ENCODE peak calls at places on chromosomes 12 and 14, in nine cellular contexts. Y is foreskin fibroblast, Q is PC-3, A is AG09319, F is A549, C is bronchial epithelial cell, L is glutamatergic neuron, M is GM20000, Z is lower leg skin. D is an unnamed sample.

GRCh38 chr14:23094666-23095195 is at the start of gene ACIN1:
- DNase-seq in Y (peak), Q (peak), A (peak), F (peak), C (peak), L (no peak), M (peak), Z (no peak), D (peak)

GRCh38 chr12:53096089-53096741 is 1.3 kb upstream of the IGFBP6 start:
- DNase-seq in Y (peak), Q (peak), A (peak), F (no peak), C (peak), L (no peak), M (no peak), Z (peak), D (no peak)

GRCh38 chr14:101128478-101129450 is 225.2 kb upstream of the RTL1 start:
- DNase-seq in Y (no peak), Q (no peak), A (no peak), F (no peak), C (no peak), L (peak), M (no peak), Z (peak), D (no peak)

GRCh38 chr14:28297559-28297958 is 469.0 kb upstream of the FOXG1 start:
- DNase-seq in Y (no peak), Q (no peak), A (no peak), F (no peak), C (no peak), L (no peak), M (no peak), Z (no peak), D (no peak)

GRCh38 chr14:98162829-98163228 is 1109.2 kb downstream of the BCL11B start:
- DNase-seq in Y (no peak), Q (no peak), A (no peak), F (no peak), C (no peak), L (no peak), M (no peak), Z (no peak), D (no peak)

GRCh38 chr14:30983858-30984257 is 41.6 kb upstream of the AP4S1 start:
- DNase-seq in Y (no peak), Q (no peak), A (no peak), F (no peak), C (no peak), L (no peak), M (no peak), Z (no peak), D (no peak)

GRCh38 chr14:99563749-99564129 is 40.3 kb downstream of the CCDC85C start:
- DNase-seq in Y (no peak), Q (no peak), A (no peak), F (no peak), C (no peak), L (no peak), M (no peak), Z (no peak), D (no peak)

GRCh38 chr14:70714055-70714550 is 72.4 kb downstream of the TTC9 start:
- DNase-seq in Y (peak), Q (peak), A (peak), F (peak), C (peak), L (no peak), M (peak), Z (no peak), D (no peak)

GRCh38 chr14:66476964-66477363 is 9.2 kb upstream of the CCDC196 start:
- DNase-seq in Y (peak), Q (peak), A (no peak), F (peak), C (peak), L (no peak), M (no peak), Z (no peak), D (no peak)

GRCh38 chr12:101172316-101172715 is 37.7 kb downstream of the SLC5A8 start:
- DNase-seq in Y (peak), Q (no peak), A (no peak), F (peak), C (peak), L (peak), M (peak), Z (no peak), D (peak)

GRCh38 chr14:50319721-50320120 is 7.6 kb downstream of the DMAC2L start:
- DNase-seq in Y (no peak), Q (peak), A (no peak), F (no peak), C (peak), L (no peak), M (no peak), Z (no peak), D (no peak)

GRCh38 chr12:10213168-10214130 is 772 bp downstream of the GABARAPL1 start:
- DNase-seq in Y (peak), Q (peak), A (peak), F (peak), C (peak), L (peak), M (peak), Z (peak), D (peak)

GRCh38 chr14:85280074-85280473 is 249.9 kb upstream of the FLRT2 start:
- DNase-seq in Y (peak), Q (peak), A (no peak), F (peak), C (peak), L (no peak), M (no peak), Z (no peak), D (no peak)

GRCh38 chr14:89521988-89522387 is 105.0 kb upstream of the FOXN3 start:
- DNase-seq in Y (no peak), Q (no peak), A (no peak), F (no peak), C (no peak), L (no peak), M (no peak), Z (no peak), D (no peak)

GRCh38 chr12:6085841-6086240 is 38.6 kb downstream of the VWF start:
- DNase-seq in Y (no peak), Q (no peak), A (no peak), F (no peak), C (no peak), L (no peak), M (no peak), Z (peak), D (no peak)

GRCh38 chr12:118946256-118946655 is 35.1 kb upstream of the SRRM4 start:
- DNase-seq in Y (no peak), Q (no peak), A (no peak), F (no peak), C (no peak), L (no peak), M (no peak), Z (no peak), D (no peak)

GRCh38 chr14:67335781-67336180 is 23.8 kb downstream of the ATP6V1D start:
- DNase-seq in Y (no peak), Q (peak), A (no peak), F (peak), C (no peak), L (no peak), M (no peak), Z (no peak), D (no peak)

GRCh38 chr14:93928184-93929047 is 1.3 kb downstream of the FAM181A start:
- DNase-seq in Y (no peak), Q (no peak), A (no peak), F (no peak), C (no peak), L (no peak), M (no peak), Z (no peak), D (no peak)

GRCh38 chr14:51487848-51488247 is 163.9 kb upstream of the FRMD6 start:
- DNase-seq in Y (no peak), Q (no peak), A (no peak), F (no peak), C (no peak), L (no peak), M (no peak), Z (no peak), D (no peak)

GRCh38 chr14:106277503-106277902 is 751.1 kb downstream of the TMEM121 start:
- DNase-seq in Y (no peak), Q (no peak), A (no peak), F (no peak), C (no peak), L (no peak), M (peak), Z (no peak), D (peak)

GRCh38 chr12:132525833-132526455 is 36.0 kb downstream of the FBRSL1 start:
- DNase-seq in Y (no peak), Q (no peak), A (no peak), F (no peak), C (no peak), L (no peak), M (no peak), Z (no peak), D (no peak)

GRCh38 chr12:113221997-113222729 is 899 bp downstream of the TPCN1 start:
- DNase-seq in Y (no peak), Q (peak), A (no peak), F (no peak), C (no peak), L (peak), M (no peak), Z (no peak), D (no peak)

GRCh38 chr12:67415473-67415872 is 146.3 kb downstream of the CAND1 start:
- DNase-seq in Y (no peak), Q (peak), A (no peak), F (peak), C (peak), L (no peak), M (peak), Z (no peak), D (no peak)

GRCh38 chr12:118190266-118190665 is 54.3 kb downstream of the PEBP1 start:
- DNase-seq in Y (peak), Q (no peak), A (no peak), F (no peak), C (no peak), L (no peak), M (no peak), Z (no peak), D (no peak)

GRCh38 chr12:28065889-28066630 is 93.5 kb upstream of the PTHLH start:
- DNase-seq in Y (no peak), Q (no peak), A (no peak), F (no peak), C (no peak), L (no peak), M (no peak), Z (no peak), D (no peak)

GRCh38 chr14:105028251-105028927 is 7.5 kb upstream of the CDCA4 start:
- DNase-seq in Y (no peak), Q (peak), A (no peak), F (no peak), C (no peak), L (no peak), M (no peak), Z (no peak), D (no peak)

GRCh38 chr12:116406529-116406928 is 129.0 kb upstream of the MED13L start:
- DNase-seq in Y (peak), Q (peak), A (peak), F (peak), C (peak), L (peak), M (no peak), Z (peak), D (no peak)

GRCh38 chr12:116490481-116490880 is 68.7 kb upstream of the MAP1LC3B2 start:
- DNase-seq in Y (peak), Q (peak), A (no peak), F (no peak), C (peak), L (no peak), M (no peak), Z (no peak), D (no peak)

GRCh38 chr14:77561881-77562280 is 54.6 kb downstream of the SPTLC2 start:
- DNase-seq in Y (no peak), Q (no peak), A (no peak), F (no peak), C (no peak), L (no peak), M (no peak), Z (no peak), D (no peak)

GRCh38 chr12:70744133-70744532 is 106.9 kb upstream of the PTPRB start:
- DNase-seq in Y (no peak), Q (peak), A (no peak), F (no peak), C (peak), L (no peak), M (no peak), Z (no peak), D (no peak)

GRCh38 chr14:63787995-63788946 is 60.4 kb upstream of the SGPP1 start:
- DNase-seq in Y (no peak), Q (no peak), A (no peak), F (no peak), C (no peak), L (peak), M (no peak), Z (no peak), D (no peak)

GRCh38 chr12:4814485-4814884 is 94.3 kb downstream of the GALNT8 start:
- DNase-seq in Y (no peak), Q (no peak), A (no peak), F (no peak), C (no peak), L (no peak), M (no peak), Z (no peak), D (no peak)

GRCh38 chr12:75638792-75639191 is 127.4 kb upstream of the KRR1 start:
- DNase-seq in Y (no peak), Q (no peak), A (no peak), F (no peak), C (no peak), L (no peak), M (no peak), Z (no peak), D (no peak)

GRCh38 chr12:50927356-50927755 is 25.0 kb upstream of the HIGD1C start:
- DNase-seq in Y (no peak), Q (no peak), A (no peak), F (no peak), C (no peak), L (no peak), M (no peak), Z (no peak), D (no peak)

GRCh38 chr14:27427796-27428195 is 830.0 kb upstream of the NOVA1 start:
- DNase-seq in Y (no peak), Q (peak), A (no peak), F (peak), C (peak), L (no peak), M (no peak), Z (no peak), D (no peak)

DNA sequence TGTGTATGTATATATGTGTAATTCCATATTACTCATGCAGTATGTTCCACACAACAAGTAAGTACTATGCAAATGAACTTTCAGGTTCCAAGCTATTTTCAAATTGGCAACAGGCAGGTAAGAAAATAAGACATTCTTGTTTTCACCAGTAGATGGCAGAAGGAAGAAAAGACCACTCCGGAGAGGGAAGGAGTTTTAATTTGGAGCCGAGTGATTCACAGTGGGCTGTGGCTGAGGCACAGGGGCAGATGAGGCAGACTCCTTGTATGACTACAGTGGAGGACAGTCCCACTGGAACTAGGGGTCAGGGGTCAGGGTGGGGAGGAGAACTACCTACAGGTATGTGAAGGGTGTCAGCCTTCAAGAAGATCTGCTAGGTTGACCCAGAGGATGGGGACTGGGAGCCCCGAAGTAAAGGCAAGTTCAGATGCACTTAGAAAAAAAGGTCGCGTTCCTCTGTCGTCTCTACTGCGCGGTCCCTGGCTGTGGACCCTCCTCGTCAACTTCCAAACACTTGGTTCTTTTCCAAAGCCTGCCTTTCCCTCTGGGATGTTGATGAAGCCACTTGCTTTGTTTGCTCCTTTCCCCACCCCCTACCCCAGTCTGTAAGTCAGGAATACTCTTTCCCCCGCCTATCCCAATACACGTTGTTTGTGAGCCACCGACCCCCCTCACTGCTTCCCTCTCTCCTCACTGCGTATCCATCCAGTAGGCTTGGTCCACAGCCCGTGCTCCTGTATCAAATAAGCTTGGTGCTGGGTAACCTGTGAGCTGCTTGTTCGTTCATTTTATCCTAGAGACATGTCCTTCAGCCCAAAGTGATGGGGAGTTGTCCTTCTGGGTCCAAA is 24.1 kb downstream of the DDX47 start:
- DNase-seq in Y (peak), Q (peak), A (peak), F (peak), C (peak), L (no peak), M (peak), Z (peak), D (peak)
- TF ChIP-seq CTCF in Y (peak), Q (peak), A (peak), F (peak), C (peak), L (peak), M (peak), Z (no peak), D (peak)

DNA sequence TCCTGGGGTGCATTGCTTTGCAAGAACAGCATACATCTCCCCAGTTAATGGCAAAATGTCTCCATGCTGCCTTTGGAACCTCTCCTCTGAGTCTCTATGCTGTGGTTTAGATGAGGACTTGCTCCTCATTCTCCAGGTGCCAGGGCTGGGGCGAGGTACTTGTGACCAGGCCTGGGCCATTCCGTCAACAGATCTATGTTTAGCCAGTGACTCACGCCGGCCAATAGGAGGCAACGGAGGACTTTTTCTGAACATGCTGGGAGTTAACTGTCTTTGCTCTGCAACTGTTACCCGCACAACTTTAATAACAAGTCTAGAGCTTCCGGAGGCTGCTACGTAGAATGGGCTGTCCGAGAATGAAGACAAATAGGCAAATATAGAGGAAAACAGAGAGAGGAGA is 214.2 kb downstream of the GLT1D1 start:
- DNase-seq in Y (no peak), Q (no peak), A (no peak), F (no peak), C (no peak), L (no peak), M (no peak), Z (no peak), D (no peak)
- TF ChIP-seq CTCF in Y (no peak), Q (peak), A (no peak), F (no peak), C (no peak), L (no peak), M (no peak), Z (no peak), D (no peak)

DNA sequence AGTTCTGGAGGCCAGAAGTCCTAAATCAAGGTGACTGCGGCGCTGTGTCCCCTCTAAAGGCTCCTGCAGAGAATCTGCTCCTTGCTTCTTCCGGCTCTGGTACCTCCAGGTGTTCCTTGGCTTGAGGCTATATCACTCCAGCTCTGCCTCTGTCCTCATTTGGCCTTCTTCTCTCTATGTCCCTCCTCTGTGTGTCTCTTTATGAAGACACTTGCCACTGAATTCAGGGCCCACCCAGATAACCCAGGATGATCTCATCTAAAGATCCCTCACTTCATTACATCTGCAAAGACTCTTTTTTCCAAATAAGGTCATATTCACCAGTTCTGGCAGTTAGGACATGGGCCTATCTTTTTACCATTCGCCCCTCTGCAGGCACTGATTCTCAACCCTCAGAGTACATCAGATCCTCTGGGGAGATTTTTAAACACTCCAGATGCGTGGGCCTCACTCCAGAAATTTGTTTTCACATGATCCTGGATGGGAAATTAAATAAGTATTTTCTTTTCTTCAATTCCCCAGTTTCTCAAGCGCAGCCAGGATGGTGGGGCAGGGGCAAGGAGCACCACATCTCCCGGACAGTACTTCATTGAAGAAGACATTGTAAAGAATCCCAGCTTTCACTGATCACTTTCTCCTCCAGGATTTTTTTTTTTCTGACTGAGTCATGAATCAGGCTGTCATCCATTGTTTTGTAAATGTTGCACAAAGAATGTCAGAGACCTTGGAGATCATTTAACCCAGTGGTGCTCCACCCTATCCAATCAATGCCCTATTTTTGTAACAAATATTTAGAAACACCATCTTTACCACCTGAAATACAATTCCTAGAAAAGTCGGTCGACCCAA is 27.4 kb downstream of the CRACR2A start:
- DNase-seq in Y (peak), Q (no peak), A (no peak), F (no peak), C (peak), L (no peak), M (no peak), Z (no peak), D (no peak)
- TF ChIP-seq CTCF in Y (no peak), Q (no peak), A (no peak), F (no peak), C (no peak), L (no peak), M (no peak), Z (no peak), D (no peak)

GRCh38 chr12:105281694-105282049 is 45.7 kb upstream of the APPL2 start:
- DNase-seq in Y (no peak), Q (peak), A (no peak), F (peak), C (no peak), L (no peak), M (no peak), Z (no peak), D (no peak)

GRCh38 chr12:105275997-105276760 is 40.2 kb upstream of the APPL2 start:
- DNase-seq in Y (no peak), Q (peak), A (no peak), F (no peak), C (peak), L (no peak), M (no peak), Z (no peak), D (no peak)

GRCh38 chr12:105280966-105281693 is 45.2 kb upstream of the APPL2 start:
- DNase-seq in Y (no peak), Q (peak), A (no peak), F (peak), C (peak), L (no peak), M (no peak), Z (no peak), D (no peak)

GRCh38 chr12:105279460-105280056 is 43.6 kb upstream of the APPL2 start:
- DNase-seq in Y (no peak), Q (no peak), A (no peak), F (peak), C (peak), L (peak), M (peak), Z (no peak), D (peak)

GRCh38 chr12:105278043-105278697 is 42.2 kb upstream of the APPL2 start:
- DNase-seq in Y (peak), Q (peak), A (no peak), F (peak), C (no peak), L (no peak), M (no peak), Z (no peak), D (no peak)
- TF ChIP-seq CTCF in Y (peak), Q (peak), A (no peak), F (peak), C (no peak), L (peak), M (no peak), Z (no peak), D (peak)

D was measured in GM13977.